ENCODE peak calls at places on chromosomes 11 and 22, in five cellular contexts. K is fibroblast of pulmonary artery; Y is cardiac fibroblast; Q is CD8-positive, alpha-beta T cell; B is fibroblast of the aortic adventitia. P is an unnamed sample.

GRCh38 chr11:18986744-18987143 is 47.5 kb upstream of the MRGPRX1 start:
- DNase-seq in K (no peak), Y (no peak), Q (no peak), B (no peak), P (no peak)

GRCh38 chr11:45596571-45596970 is 68.9 kb downstream of the CHST1 start:
- DNase-seq in K (no peak), Y (no peak), Q (no peak), B (no peak), P (no peak)

GRCh38 chr11:86414032-86414431 is 39.3 kb downstream of the CCDC81 start:
- DNase-seq in K (no peak), Y (no peak), Q (no peak), B (no peak), P (no peak)

GRCh38 chr22:28822930-28823481 is 22.6 kb upstream of the XBP1 start:
- DNase-seq in K (no peak), Y (no peak), Q (no peak), B (no peak), P (no peak)

GRCh38 chr11:111555255-111555654 is 14.7 kb downstream of the LAYN start:
- DNase-seq in K (no peak), Y (no peak), Q (no peak), B (peak), P (no peak)

GRCh38 chr22:38176170-38176741 is 5.4 kb downstream of the PLA2G6 start:
- DNase-seq in K (peak), Y (peak), Q (no peak), B (peak), P (no peak)

GRCh38 chr11:91981995-91982394 is 242.6 kb upstream of the FAT3 start:
- DNase-seq in K (peak), Y (peak), Q (no peak), B (peak), P (no peak)

GRCh38 chr11:12276356-12276755 is 101.0 kb upstream of the PARVA start:
- DNase-seq in K (no peak), Y (no peak), Q (no peak), B (no peak), P (no peak)

GRCh38 chr11:78234006-78234405 is 45.3 kb downstream of the USP35 start:
- DNase-seq in K (no peak), Y (no peak), Q (no peak), B (no peak), P (no peak)

GRCh38 chr11:110123003-110123402 is 29.8 kb downstream of the ZC3H12C start:
- DNase-seq in K (peak), Y (peak), Q (no peak), B (peak), P (no peak)

GRCh38 chr22:46370584-46371373 is 35.3 kb downstream of the TRMU start:
- DNase-seq in K (no peak), Y (no peak), Q (peak), B (no peak), P (no peak)

GRCh38 chr11:8183136-8183535 is 14.3 kb upstream of the RIC3 start:
- DNase-seq in K (no peak), Y (no peak), Q (no peak), B (peak), P (no peak)

GRCh38 chr11:133951484-133952198 is 5.1 kb downstream of the IGSF9B start:
- DNase-seq in K (no peak), Y (peak), Q (no peak), B (peak), P (no peak)

GRCh38 chr11:133065847-133066485 is 466.3 kb downstream of the OPCML start:
- DNase-seq in K (no peak), Y (no peak), Q (no peak), B (no peak), P (no peak)

GRCh38 chr11:102416974-102417373 is 35.6 kb downstream of the TMEM123 start:
- DNase-seq in K (no peak), Y (no peak), Q (no peak), B (no peak), P (no peak)

GRCh38 chr11:76769645-76770586 is 13.2 kb upstream of the TSKU start:
- DNase-seq in K (peak), Y (no peak), Q (no peak), B (peak), P (no peak)

GRCh38 chr11:123193742-123194141 is 1.3 kb downstream of the CLMP start:
- DNase-seq in K (peak), Y (peak), Q (no peak), B (peak), P (no peak)

GRCh38 chr11:61343792-61344745 is 11.0 kb downstream of the TKFC start:
- DNase-seq in K (no peak), Y (no peak), Q (no peak), B (no peak), P (no peak)

GRCh38 chr22:32407936-32408335 is 4.1 kb downstream of the RTCB start:
- DNase-seq in K (no peak), Y (no peak), Q (no peak), B (no peak), P (no peak)

GRCh38 chr11:75277991-75278790 is 37.6 kb downstream of the TPBGL start:
- DNase-seq in K (no peak), Y (no peak), Q (no peak), B (no peak), P (no peak)

GRCh38 chr22:47154621-47155081 is 392.2 kb downstream of the TBC1D22A start:
- DNase-seq in K (peak), Y (peak), Q (no peak), B (peak), P (no peak)

GRCh38 chr11:76599041-76600013 is 71.2 kb downstream of the LRRC32 start:
- DNase-seq in K (peak), Y (peak), Q (no peak), B (no peak), P (no peak)

GRCh38 chr11:91299980-91300379 is 924.6 kb upstream of the FAT3 start:
- DNase-seq in K (peak), Y (peak), Q (no peak), B (no peak), P (no peak)

GRCh38 chr22:23278883-23279675 is 98.8 kb downstream of the BCR start:
- DNase-seq in K (peak), Y (peak), Q (peak), B (peak), P (no peak)

GRCh38 chr11:102138677-102139076 is 28.4 kb downstream of the YAP1 start:
- DNase-seq in K (peak), Y (peak), Q (no peak), B (peak), P (no peak)

GRCh38 chr11:47617417-47617809 is 23.2 kb upstream of the C1QTNF4 start:
- DNase-seq in K (peak), Y (peak), Q (no peak), B (peak), P (no peak)

GRCh38 chr11:47620836-47621378 is 21.5 kb downstream of the MTCH2 start:
- DNase-seq in K (no peak), Y (no peak), Q (no peak), B (no peak), P (no peak)

GRCh38 chr11:47611240-47611863 is 17.1 kb upstream of the C1QTNF4 start:
- DNase-seq in K (no peak), Y (no peak), Q (no peak), B (no peak), P (no peak)

GRCh38 chr11:47615249-47615648 is 21.0 kb upstream of the C1QTNF4 start:
- DNase-seq in K (no peak), Y (no peak), Q (no peak), B (no peak), P (no peak)

DNA sequence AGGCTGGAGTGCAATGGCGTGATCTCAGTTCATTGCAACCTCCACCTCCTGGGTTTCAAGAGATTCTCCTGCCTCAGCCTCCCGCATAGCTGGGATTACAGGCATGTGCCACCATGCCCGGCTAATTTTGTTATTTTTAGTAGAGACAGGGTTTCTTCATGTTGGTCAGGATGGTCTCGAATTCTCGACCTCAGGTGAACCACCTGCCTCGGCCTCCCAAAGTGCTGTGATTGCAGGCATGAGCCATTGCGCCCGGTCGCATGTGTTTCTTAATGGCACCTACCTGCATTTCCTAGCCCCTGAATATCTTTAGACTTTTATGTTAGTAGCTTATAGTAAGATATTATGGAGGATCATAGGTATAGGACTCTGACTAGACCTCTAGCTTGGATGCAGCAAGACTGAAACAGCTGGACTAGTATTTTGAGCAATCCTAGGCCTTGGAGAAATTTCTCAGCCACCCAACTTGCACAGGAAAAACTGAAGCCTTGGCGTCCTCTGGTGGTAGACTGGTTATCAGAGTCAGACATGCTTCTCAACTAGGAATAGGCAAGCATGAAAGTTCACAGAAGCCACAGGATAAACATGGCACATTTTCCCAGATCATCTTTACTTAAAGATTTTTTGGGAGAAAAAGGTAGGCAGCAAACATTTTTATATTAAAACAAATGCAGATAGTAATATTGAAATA is 22.7 kb upstream of the C1QTNF4 start:
- DNase-seq in K (peak), Y (peak), Q (no peak), B (peak), P (no peak)
- TF ChIP-seq CTCF in K (peak), Y (peak), Q (no peak), B (peak), P (no peak)

GRCh38 chr22:39920134-39920743 is 19.4 kb downstream of the GRAP2 start:
- DNase-seq in K (no peak), Y (no peak), Q (no peak), B (no peak), P (no peak)
- TF ChIP-seq CTCF in K (no peak), Y (no peak), Q (no peak), B (no peak), P (no peak)

GRCh38 chr11:32213223-32213622 is 122.3 kb downstream of the RCN1 start:
- DNase-seq in K (peak), Y (peak), Q (no peak), B (peak), P (no peak)

GRCh38 chr11:32219320-32219719 is 128.4 kb downstream of the RCN1 start:
- DNase-seq in K (no peak), Y (no peak), Q (no peak), B (no peak), P (no peak)

GRCh38 chr11:32210601-32211000 is 119.7 kb downstream of the RCN1 start:
- DNase-seq in K (peak), Y (peak), Q (no peak), B (peak), P (no peak)

DNA sequence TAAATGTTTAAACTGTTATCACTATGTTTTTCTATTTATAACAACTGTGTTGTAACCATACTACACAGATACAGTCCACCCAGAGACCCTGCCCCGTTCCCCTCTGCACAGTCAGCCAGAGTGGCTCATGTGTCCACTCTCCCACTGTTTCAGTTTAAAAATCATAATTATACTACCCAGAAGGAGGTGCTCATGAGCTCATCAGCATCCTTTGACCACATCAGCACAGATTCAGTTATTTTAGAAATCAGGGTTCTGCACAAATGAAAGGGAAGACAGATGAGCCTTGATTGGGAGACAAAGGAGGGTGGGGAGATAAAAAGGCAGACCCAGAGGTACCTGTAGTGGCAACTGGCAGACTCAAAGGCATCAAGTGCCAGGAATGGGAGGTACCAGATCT is 124.3 kb downstream of the RCN1 start:
- DNase-seq in K (no peak), Y (no peak), Q (no peak), B (no peak), P (no peak)
- TF ChIP-seq CTCF in K (no peak), Y (no peak), Q (no peak), B (no peak), P (no peak)

GRCh38 chr11:850777-851762 is 8.4 kb downstream of the TSPAN4 start:
- DNase-seq in K (no peak), Y (no peak), Q (no peak), B (peak), P (no peak)
- TF ChIP-seq CTCF in K (no peak), Y (no peak), Q (no peak), B (no peak), P (no peak)

GRCh38 chr11:100691886-100692285 is 4.8 kb downstream of the ARHGAP42 start:
- DNase-seq in K (no peak), Y (no peak), Q (no peak), B (peak), P (no peak)
- TF ChIP-seq CTCF in K (no peak), Y (no peak), Q (no peak), B (no peak), P (no peak)

P was measured in mesothelial cell of epicardium.